ENCODE peak calls at places on chromosome 22, in four cellular contexts. A is WTC11, P is K562, F is HepG2. Z is an unnamed sample.

GRCh38 chr22:48751539-48752437 is 1075.9 kb downstream of the BRD1 start:
- DNase-seq in P (no peak), A (no peak), F (no peak), Z (no peak)

GRCh38 chr22:37492428-37493344 is 6.5 kb upstream of the MFNG start:
- DNase-seq in P (peak), F (no peak), A (peak), Z (peak)

GRCh38 chr22:46848227-46848626 is 85.8 kb downstream of the TBC1D22A start:
- DNase-seq in P (no peak), A (no peak), F (no peak), Z (no peak)

GRCh38 chr22:37906364-37907008 is 389 bp downstream of the MICALL1 start:
- DNase-seq in P (peak), A (peak), F (no peak), Z (peak)

GRCh38 chr22:49564666-49565515 is 262.8 kb downstream of the BRD1 start:
- DNase-seq in A (no peak), F (no peak), P (no peak), Z (no peak)

GRCh38 chr22:19783531-19784395 is 23.2 kb downstream of the TBX1 start:
- DNase-seq in A (peak), P (no peak), F (no peak), Z (no peak)

GRCh38 chr22:49208768-49209252 is 618.9 kb downstream of the BRD1 start:
- DNase-seq in P (peak), F (no peak), A (peak), Z (no peak)

GRCh38 chr22:41933411-41934177 is 7.0 kb upstream of the TNFRSF13C start:
- DNase-seq in P (no peak), F (no peak), A (no peak), Z (no peak)

GRCh38 chr22:45010532-45010900 is 711 bp upstream of the PHF21B start:
- DNase-seq in P (no peak), F (no peak), A (no peak), Z (peak)

GRCh38 chr22:45170001-45170466 is 6.3 kb downstream of the NUP50 start:
- DNase-seq in F (no peak), P (peak), A (no peak), Z (no peak)

GRCh38 chr22:23383491-23384450 is 196.3 kb downstream of the IGLL1 start:
- DNase-seq in P (no peak), F (no peak), A (peak), Z (peak)

GRCh38 chr22:34055525-34056200 is 135.4 kb upstream of the LARGE1 start:
- DNase-seq in P (peak), A (peak), F (peak), Z (peak)

GRCh38 chr22:39513791-39514190 is 6.6 kb upstream of the ATF4 start:
- DNase-seq in P (no peak), F (no peak), A (no peak), Z (no peak)

GRCh38 chr22:28316014-28316413 is 363.6 kb downstream of the TTC28 start:
- DNase-seq in A (no peak), P (peak), F (peak), Z (no peak)

GRCh38 chr22:22061085-22062077 is 78.8 kb upstream of the TOP3B start:
- DNase-seq in P (peak), A (no peak), F (peak), Z (no peak)

GRCh38 chr22:50072167-50072555 is 13.1 kb downstream of the MLC1 start:
- DNase-seq in A (no peak), F (no peak), P (no peak), Z (no peak)

GRCh38 chr22:19357270-19358105 is 66.0 kb upstream of the CLTCL1 start:
- DNase-seq in P (no peak), A (no peak), F (no peak), Z (no peak)

GRCh38 chr22:20086101-20086599 is 6.1 kb downstream of the DGCR8 start:
- DNase-seq in A (no peak), P (no peak), F (no peak), Z (no peak)

GRCh38 chr22:43185860-43186261 is 1.1 kb downstream of the TTLL12 start:
- DNase-seq in F (peak), A (no peak), P (peak), Z (peak)

GRCh38 chr22:47064016-47064415 is 301.6 kb downstream of the TBC1D22A start:
- DNase-seq in F (no peak), P (no peak), A (no peak), Z (peak)

GRCh38 chr22:22316589-22316988 is 72.0 kb downstream of the VPREB1 start:
- DNase-seq in P (no peak), F (no peak), A (peak), Z (no peak)

GRCh38 chr22:39994566-39995345 is at the start of gene FAM83F:
- DNase-seq in F (no peak), A (peak), P (no peak), Z (no peak)

GRCh38 chr22:36344106-36344827 is 43.5 kb downstream of the MYH9 start:
- DNase-seq in P (no peak), A (no peak), F (no peak), Z (no peak)

GRCh38 chr22:36671398-36671797 is 32.2 kb downstream of the CACNG2 start:
- DNase-seq in F (no peak), P (no peak), A (no peak), Z (no peak)

GRCh38 chr22:29647954-29648737 is 44.7 kb downstream of the NF2 start:
- DNase-seq in P (no peak), F (no peak), A (no peak), Z (no peak)

GRCh38 chr22:40955516-40955915 is 4.3 kb downstream of the RBX1 start:
- DNase-seq in A (no peak), F (no peak), P (no peak), Z (no peak)

GRCh38 chr22:40211481-40212052 is 33.8 kb downstream of the TNRC6B start:
- DNase-seq in A (no peak), F (no peak), P (no peak), Z (no peak)

GRCh38 chr22:35307892-35308291 is 8.2 kb downstream of the TOM1 start:
- DNase-seq in F (no peak), P (no peak), A (no peak), Z (no peak)
- TF ChIP-seq FOXJ3 in F (no peak), P (no peak), A (no peak), Z (no peak)

GRCh38 chr22:24526191-24526590 is 28.7 kb downstream of the GUCD1 start:
- DNase-seq in F (no peak), A (no peak), P (no peak), Z (no peak)

GRCh38 chr22:24535348-24535747 is 19.6 kb downstream of the GUCD1 start:
- DNase-seq in P (no peak), F (no peak), A (no peak), Z (no peak)

GRCh38 chr22:24529898-24530297 is 25.0 kb downstream of the GUCD1 start:
- DNase-seq in P (no peak), A (no peak), F (no peak), Z (no peak)

GRCh38 chr22:24536089-24536488 is 18.8 kb downstream of the GUCD1 start:
- DNase-seq in P (no peak), F (no peak), A (no peak), Z (no peak)

GRCh38 chr22:24532075-24532474 is 22.9 kb downstream of the GUCD1 start:
- DNase-seq in A (no peak), F (no peak), P (no peak), Z (no peak)
- TF ChIP-seq FOXJ3 in A (no peak), F (no peak), P (no peak), Z (no peak)

GRCh38 chr22:31144223-31144622 is 3.9 kb upstream of the PLA2G3 start:
- DNase-seq in P (no peak), F (no peak), A (no peak), Z (no peak)
- TF ChIP-seq FOXJ3 in P (no peak), F (no peak), A (no peak), Z (no peak)

DNA sequence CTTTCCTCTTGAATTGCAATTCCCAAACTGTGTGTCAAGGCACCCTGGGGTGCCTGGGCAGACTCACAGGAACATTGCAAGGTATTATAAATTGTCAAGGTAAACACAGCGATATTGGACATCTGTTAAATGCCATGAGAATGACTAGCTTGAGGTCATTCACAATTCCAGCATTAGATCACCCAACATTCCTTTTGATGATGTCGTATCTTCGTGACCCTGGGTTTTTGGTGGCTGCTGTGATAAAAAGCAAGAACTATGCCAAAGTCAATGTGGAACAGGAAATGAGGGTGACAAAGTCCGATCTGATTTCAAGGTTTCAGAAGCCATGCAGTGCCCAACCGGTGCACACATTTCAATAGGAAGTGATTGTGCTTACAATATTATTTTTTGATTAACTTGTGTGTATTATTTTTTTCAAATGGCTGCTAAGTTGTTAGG is 458.4 kb downstream of the MIAT start:
- DNase-seq in F (peak), A (no peak), P (no peak), Z (no peak)
- TF ChIP-seq FOXJ3 in F (no peak), A (no peak), P (no peak), Z (no peak)

Z was measured in SK-N-SH.